ENCODE peak calls at places on chromosome 12, in four cellular contexts. One of them, this sample, is unnamed.

GRCh38 chr12:12376636-12377448 is 20.0 kb downstream of the BORCS5 start:
- DNase-seq in right atrium auricular region: no peak
- DNase-seq in foreskin fibroblast: peak; percentile 80
- DNase-seq in H4: peak; percentile 85
- DNase-seq in this sample: peak; percentile 57

GRCh38 chr12:41605528-41606295 is 417.6 kb downstream of the PDZRN4 start:
- DNase-seq in right atrium auricular region: no peak
- DNase-seq in foreskin fibroblast: no peak
- DNase-seq in H4: peak; percentile 7
- DNase-seq in this sample: no peak

GRCh38 chr12:6724409-6724797 is 557 bp downstream of the COPS7A start:
- DNase-seq in foreskin fibroblast: peak; percentile 47
- DNase-seq in H4: peak; percentile 33
- DNase-seq in right atrium auricular region: no peak
- DNase-seq in this sample: no peak

GRCh38 chr12:88458327-88458726 is 121.9 kb downstream of the KITLG start:
- DNase-seq in foreskin fibroblast: no peak
- DNase-seq in H4: no peak
- DNase-seq in right atrium auricular region: no peak
- DNase-seq in this sample: no peak

GRCh38 chr12:20507711-20508110 is 139.4 kb downstream of the PDE3A start:
- DNase-seq in foreskin fibroblast: peak; percentile 28
- DNase-seq in right atrium auricular region: no peak
- DNase-seq in H4: no peak
- DNase-seq in this sample: no peak

GRCh38 chr12:41439858-41440257 is 251.7 kb downstream of the PDZRN4 start:
- DNase-seq in H4: no peak
- DNase-seq in right atrium auricular region: no peak
- DNase-seq in foreskin fibroblast: no peak
- DNase-seq in this sample: no peak

GRCh38 chr12:22272596-22272995 is 61.9 kb downstream of the ST8SIA1 start:
- DNase-seq in foreskin fibroblast: no peak
- DNase-seq in right atrium auricular region: no peak
- DNase-seq in H4: no peak
- DNase-seq in this sample: no peak

GRCh38 chr12:72747460-72747859 is 475.3 kb downstream of the TRHDE start:
- DNase-seq in foreskin fibroblast: peak; percentile 1
- DNase-seq in right atrium auricular region: no peak
- DNase-seq in H4: no peak
- DNase-seq in this sample: no peak

GRCh38 chr12:32947203-32947795 is 50.7 kb upstream of the PKP2 start:
- DNase-seq in foreskin fibroblast: no peak
- DNase-seq in H4: no peak
- DNase-seq in right atrium auricular region: no peak
- DNase-seq in this sample: no peak

GRCh38 chr12:16482726-16483125 is 123.2 kb downstream of the LMO3 start:
- DNase-seq in H4: no peak
- DNase-seq in right atrium auricular region: no peak
- DNase-seq in foreskin fibroblast: peak; percentile 20
- DNase-seq in this sample: no peak

GRCh38 chr12:14975451-14975850 is 2.6 kb downstream of the PDE6H start:
- DNase-seq in right atrium auricular region: no peak
- DNase-seq in H4: no peak
- DNase-seq in foreskin fibroblast: no peak
- DNase-seq in this sample: no peak

GRCh38 chr12:123027726-123028445 is 47.4 kb downstream of the ARL6IP4 start:
- DNase-seq in H4: no peak
- DNase-seq in foreskin fibroblast: no peak
- DNase-seq in right atrium auricular region: no peak
- DNase-seq in this sample: no peak

GRCh38 chr12:132173135-132174014 is 29.1 kb downstream of the NOC4L start:
- DNase-seq in right atrium auricular region: no peak
- DNase-seq in foreskin fibroblast: no peak
- DNase-seq in H4: no peak
- DNase-seq in this sample: no peak

GRCh38 chr12:92828565-92828964 is 100.5 kb downstream of the EEA1 start:
- DNase-seq in foreskin fibroblast: no peak
- DNase-seq in right atrium auricular region: no peak
- DNase-seq in H4: no peak
- DNase-seq in this sample: no peak

GRCh38 chr12:51721281-51721940 is 127.1 kb downstream of the FIGNL2 start:
- DNase-seq in H4: no peak
- DNase-seq in right atrium auricular region: no peak
- DNase-seq in foreskin fibroblast: peak; percentile 67
- DNase-seq in this sample: peak; percentile 16

GRCh38 chr12:9798008-9798619 is 29.2 kb upstream of the KLRF1 start:
- DNase-seq in H4: peak; percentile 83
- DNase-seq in right atrium auricular region: no peak
- DNase-seq in foreskin fibroblast: peak; percentile 43
- DNase-seq in this sample: no peak

This sample was measured in foreskin melanocyte.